ENCODE peak calls at places on chromosome 20, in six cellular contexts. J is MM.1S, A is uterus, X is SK-N-SH, N is ascending aorta, P is fibroblast of lung. Q is an unnamed sample. For H3K9me3, the result is how much of the 10 kb centered on the place peaks cover.

GRCh38 chr20:2603816-2604505 is 48.5 kb upstream of the NOP56 start:
- DNase-seq in J (no peak), N (no peak), A (no peak), X (peak), P (no peak), Q (no peak)

GRCh38 chr20:36866681-36867485 is 9.1 kb upstream of the TLDC2 start:
- DNase-seq in X (no peak), A (no peak), J (no peak), N (no peak), P (peak), Q (no peak)

GRCh38 chr20:5143856-5144255 is 17.0 kb downstream of the CDS2 start:
- DNase-seq in P (no peak), A (no peak), J (no peak), N (no peak), X (no peak), Q (no peak)

GRCh38 chr20:32918751-32919150 is 60.0 kb downstream of the EFCAB8 start:
- DNase-seq in A (no peak), P (no peak), J (no peak), X (no peak), N (no peak), Q (no peak)

GRCh38 chr20:45450097-45450818 is 19.3 kb upstream of the WFDC2 start:
- DNase-seq in P (peak), A (no peak), J (peak), N (no peak), X (peak), Q (no peak)

GRCh38 chr20:62196286-62196685 is 13.5 kb downstream of the MTG2 start:
- DNase-seq in A (no peak), N (no peak), P (no peak), X (no peak), J (no peak), Q (no peak)

GRCh38 chr20:41879151-41879550 is 261.0 kb upstream of the CHD6 start:
- DNase-seq in J (no peak), X (no peak), A (no peak), P (no peak), N (no peak), Q (no peak)

GRCh38 chr20:3382836-3383235 is 24.6 kb downstream of the DNAAF9 start:
- DNase-seq in X (no peak), J (no peak), A (no peak), N (no peak), P (no peak), Q (no peak)

GRCh38 chr20:49508435-49509199 is 26.1 kb upstream of the KCNB1 start:
- DNase-seq in N (no peak), J (peak), X (peak), A (no peak), P (peak), Q (no peak)

GRCh38 chr20:13422637-13423036 is 201.6 kb downstream of the ISM1 start:
- DNase-seq in N (no peak), P (no peak), J (no peak), X (no peak), A (no peak), Q (no peak)

GRCh38 chr20:42018979-42019378 is 400.8 kb upstream of the CHD6 start:
- DNase-seq in J (no peak), N (no peak), P (no peak), A (no peak), X (no peak), Q (no peak)

GRCh38 chr20:33696448-33696847 is 10.3 kb upstream of the E2F1 start:
- DNase-seq in N (no peak), J (no peak), X (peak), A (no peak), P (no peak), Q (no peak)

GRCh38 chr20:46978871-46979536 is 84.4 kb downstream of the EYA2 start:
- DNase-seq in P (no peak), A (no peak), N (no peak), J (no peak), X (no peak), Q (no peak)

GRCh38 chr20:46022411-46023147 is 6.4 kb upstream of the SLC12A5 start:
- DNase-seq in X (peak), N (no peak), A (peak), P (no peak), J (peak), Q (no peak)

GRCh38 chr20:29408034-29408695 is 1849.3 kb upstream of the DEFB115 start:
- DNase-seq in X (peak), N (no peak), J (no peak), P (no peak), A (no peak), Q (no peak)

GRCh38 chr20:35001596-35002362 is 46.1 kb downstream of the MYH7B start:
- DNase-seq in P (no peak), N (no peak), A (no peak), J (no peak), X (peak), Q (no peak)

GRCh38 chr20:1935696-1936366 is 40.6 kb downstream of the SIRPA start:
- DNase-seq in P (no peak), J (no peak), X (peak), A (no peak), N (no peak), Q (no peak)

GRCh38 chr20:37072293-37073196 is 23.3 kb downstream of the RBL1 start:
- DNase-seq in X (no peak), J (peak), A (no peak), P (no peak), N (no peak), Q (no peak)

GRCh38 chr20:46850896-46851295 is 43.7 kb upstream of the EYA2 start:
- DNase-seq in J (no peak), N (no peak), X (no peak), P (no peak), A (no peak), Q (no peak)

GRCh38 chr20:50481741-50482140 is 28.4 kb upstream of the PTPN1 start:
- DNase-seq in X (no peak), P (no peak), J (no peak), N (no peak), A (no peak), Q (no peak)

DNA sequence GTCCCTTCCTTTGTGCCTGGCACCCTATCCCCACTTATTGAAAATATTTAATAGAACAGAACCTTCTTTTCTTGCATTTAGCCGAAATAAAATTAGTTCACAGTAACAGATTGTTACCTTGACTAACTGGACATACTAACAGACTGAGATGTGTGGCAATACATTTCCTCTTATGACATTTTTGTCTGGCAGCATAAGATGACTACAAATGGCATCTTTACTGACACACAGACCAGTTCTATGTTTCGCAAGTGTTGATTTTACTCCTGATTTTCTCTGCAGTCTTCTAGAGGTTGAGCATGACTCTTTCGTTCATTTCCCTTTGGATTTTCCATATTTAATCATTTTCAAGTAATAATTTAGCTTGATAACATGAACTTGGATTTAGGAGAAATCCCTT is 474.6 kb downstream of the CBLN4 start:
- DNase-seq in X (no peak), N (no peak), A (no peak), J (no peak), P (no peak), Q (no peak)
- H3K9me3 ChIP-seq in X (under half), N (under half), A (under half), J (under half), P (under half), Q (under half)

DNA sequence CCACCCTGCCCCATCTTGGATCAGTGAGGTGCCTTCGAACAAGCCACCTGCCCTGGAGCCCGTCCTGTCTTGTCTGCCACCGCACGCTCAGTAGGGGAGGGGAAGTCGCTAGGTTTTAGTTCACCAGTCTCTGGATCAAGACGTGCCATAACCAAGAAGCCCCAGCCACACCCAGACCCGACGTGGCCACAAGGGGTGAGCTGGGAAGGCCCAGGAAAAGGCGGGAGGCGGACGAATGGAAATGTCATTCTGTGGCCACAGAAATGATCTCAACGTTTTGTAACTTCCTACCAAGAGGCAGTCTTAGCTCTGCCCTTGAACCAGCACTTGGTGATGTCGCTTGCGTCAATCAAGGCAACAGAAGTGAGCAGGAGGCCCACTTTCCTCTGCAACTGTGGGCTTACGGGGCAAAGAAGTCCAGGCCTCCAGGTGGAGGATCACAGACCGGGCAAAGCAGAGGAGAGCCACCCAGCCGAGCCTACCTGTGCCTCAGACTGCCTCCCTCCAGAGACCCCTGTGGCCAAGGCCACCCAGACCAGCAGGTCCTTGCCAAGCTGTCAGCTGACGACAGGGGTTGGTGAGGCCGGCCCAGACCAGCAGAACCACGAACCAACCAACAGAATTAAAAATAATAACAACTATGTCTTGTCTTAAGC is 14.5 kb downstream of the GMEB2 start:
- DNase-seq in A (no peak), N (no peak), P (peak), X (no peak), J (no peak), Q (no peak)
- H3K27ac ChIP-seq in A (no peak), N (no peak), P (no peak), X (no peak), J (no peak), Q (no peak)

DNA sequence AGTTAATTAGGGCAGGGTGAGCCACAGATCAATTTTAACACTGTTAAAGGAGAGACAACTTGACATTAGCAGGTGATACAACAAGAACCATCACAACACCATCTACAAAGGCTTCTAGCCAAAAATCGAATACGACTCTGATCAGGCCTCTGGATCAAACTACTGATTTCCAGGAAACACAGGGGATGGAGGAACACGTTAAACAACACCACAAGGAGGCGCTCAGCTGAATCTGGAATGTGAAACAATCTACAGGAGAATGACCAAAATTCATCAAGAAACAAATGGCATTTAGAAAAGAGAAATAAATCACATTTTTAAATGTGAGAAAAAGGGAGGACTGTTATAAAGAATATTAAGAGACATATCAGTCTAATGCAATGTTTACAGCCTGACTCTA is 13.5 kb upstream of the MAFB start:
- DNase-seq in J (no peak), A (no peak), P (no peak), X (no peak), N (no peak), Q (no peak)
- TF ChIP-seq CTCF in J (peak), A (no peak), P (peak), X (peak), N (no peak), Q (peak)

DNA sequence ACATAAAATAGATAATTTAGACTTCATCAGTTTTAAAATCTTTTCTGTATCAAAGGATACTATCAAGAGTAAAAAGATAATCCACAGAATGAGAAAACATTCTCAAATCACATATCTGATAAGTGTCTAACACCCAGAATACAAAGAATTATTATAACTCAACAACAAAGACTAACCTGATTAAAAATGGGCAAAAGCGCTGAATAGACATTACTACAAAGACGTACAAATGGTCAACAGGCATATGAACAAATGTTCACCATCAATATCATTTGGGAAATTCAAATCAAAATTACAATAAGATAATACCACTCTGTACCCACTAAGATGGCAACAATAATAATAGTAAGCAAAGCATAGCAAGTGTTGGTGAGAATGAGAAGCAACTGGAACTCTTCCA is 503.8 kb downstream of the CDH26 start:
- DNase-seq in J (no peak), X (no peak), N (no peak), P (no peak), A (no peak), Q (no peak)
- H3K9me3 ChIP-seq in J (under half), X (under half), N (under half), P (under half), A (under half), Q (under half)

DNA sequence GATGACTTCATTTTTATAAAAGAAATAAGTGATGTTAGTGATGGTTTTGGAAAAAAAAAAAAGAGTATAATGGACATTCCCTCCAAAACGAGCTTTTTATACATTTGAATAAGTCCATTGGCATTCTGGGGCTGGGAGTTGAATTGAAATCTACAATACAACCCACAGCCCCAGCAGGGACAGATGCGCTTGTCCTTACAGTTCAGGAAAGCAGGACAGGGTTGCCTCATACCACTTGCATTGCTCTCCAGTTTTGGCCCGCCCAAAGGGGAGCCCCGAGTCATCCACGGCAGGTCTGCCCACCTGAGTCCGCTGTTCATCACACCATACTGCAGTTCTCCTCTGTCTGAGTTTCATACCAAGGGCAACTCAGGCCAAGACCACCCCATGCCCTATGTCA is 46.2 kb downstream of the VAPB start:
- DNase-seq in A (no peak), N (no peak), J (no peak), X (no peak), P (no peak), Q (no peak)
- H3K27ac ChIP-seq in A (no peak), N (no peak), J (no peak), X (no peak), P (no peak), Q (no peak)

GRCh38 chr20:64257107-64257757 is 1.7 kb downstream of the PCMTD2 start:
- DNase-seq in A (no peak), P (no peak), N (no peak), J (no peak), X (no peak), Q (no peak)

GRCh38 chr20:64256282-64256947 is 867 bp downstream of the PCMTD2 start:
- DNase-seq in J (no peak), X (no peak), N (no peak), P (no peak), A (no peak), Q (no peak)

GRCh38 chr20:64254571-64255360 is 782 bp upstream of the PCMTD2 start:
- DNase-seq in X (no peak), J (no peak), A (no peak), P (no peak), N (no peak), Q (no peak)

GRCh38 chr20:64254156-64254555 is 1.4 kb upstream of the PCMTD2 start:
- DNase-seq in P (no peak), A (no peak), J (no peak), X (no peak), N (no peak), Q (no peak)

GRCh38 chr20:64255361-64256281 is at the start of gene PCMTD2:
- DNase-seq in N (peak), J (peak), P (peak), X (peak), A (peak), Q (peak)
- TF ChIP-seq CTCF in N (no peak), J (peak), P (no peak), X (no peak), A (no peak), Q (no peak)

GRCh38 chr20:10225439-10226080 is 6.9 kb downstream of the SNAP25 start:
- DNase-seq in P (no peak), J (peak), N (no peak), A (no peak), X (peak), Q (no peak)
- H3K9me3 ChIP-seq in P (under half), J (under half), N (under half), A (under half), X (under half), Q (under half)

GRCh38 chr20:54112221-54112884 is 42.0 kb upstream of the BCAS1 start:
- DNase-seq in X (no peak), A (peak), N (no peak), J (no peak), P (no peak), Q (no peak)

GRCh38 chr20:54113553-54113952 is 43.2 kb upstream of the BCAS1 start:
- DNase-seq in N (no peak), X (no peak), A (no peak), J (no peak), P (no peak), Q (no peak)

GRCh38 chr20:54110041-54110440 is 39.6 kb upstream of the BCAS1 start:
- DNase-seq in A (no peak), X (no peak), J (no peak), P (no peak), N (no peak), Q (no peak)

GRCh38 chr20:54110457-54110856 is 40.1 kb upstream of the BCAS1 start:
- DNase-seq in X (no peak), P (no peak), A (no peak), J (no peak), N (no peak), Q (no peak)

GRCh38 chr20:54111460-54111859 is 41.1 kb upstream of the BCAS1 start:
- DNase-seq in N (no peak), J (no peak), X (no peak), P (no peak), A (no peak), Q (no peak)
- H3K27ac ChIP-seq in N (no peak), J (no peak), X (no peak), P (no peak), A (no peak), Q (no peak)

GRCh38 chr20:31740656-31741323 is 1.7 kb downstream of the TPX2 start:
- DNase-seq in A (no peak), P (no peak), X (no peak), J (no peak), N (no peak), Q (no peak)

GRCh38 chr20:31740208-31740607 is 1.1 kb downstream of the TPX2 start:
- DNase-seq in J (peak), P (peak), A (no peak), N (no peak), X (peak), Q (no peak)

GRCh38 chr20:31739550-31739863 is 417 bp downstream of the TPX2 start:
- DNase-seq in A (no peak), X (no peak), N (no peak), P (no peak), J (no peak), Q (no peak)

GRCh38 chr20:31738729-31739549 is at the start of gene TPX2:
- DNase-seq in P (peak), J (peak), N (peak), X (peak), A (peak), Q (peak)
- TF ChIP-seq CTCF in P (peak), J (peak), N (peak), X (peak), A (peak), Q (no peak)

Q was measured in AG04450.